ENCODE peak calls at places on chromosomes 2 and 18, in four cellular contexts. M is spleen, C is astrocyte, Z is gastrocnemius medialis. F is an unnamed sample.

GRCh38 chr2:214410918-214411554 is at the start of gene VWC2L:
- DNase-seq in C (peak), Z (peak), M (no peak), F (peak)

GRCh38 chr2:18630101-18630500 is 40.7 kb upstream of the NT5C1B start:
- DNase-seq in Z (no peak), M (no peak), C (peak), F (no peak)

GRCh38 chr18:58288922-58289797 is 245.1 kb downstream of the NEDD4L start:
- DNase-seq in C (peak), Z (peak), M (no peak), F (no peak)

GRCh38 chr2:157281316-157281715 is 23.8 kb downstream of the GALNT5 start:
- DNase-seq in C (no peak), Z (no peak), M (no peak), F (no peak)

GRCh38 chr2:61420986-61421546 is 49.8 kb downstream of the USP34 start:
- DNase-seq in M (no peak), Z (no peak), C (no peak), F (no peak)

GRCh38 chr2:208304695-208305094 is 38.6 kb downstream of the PIKFYVE start:
- DNase-seq in C (no peak), Z (no peak), M (no peak), F (no peak)

GRCh38 chr2:68764041-68764780 is 29.6 kb downstream of the ARHGAP25 start:
- DNase-seq in M (no peak), C (peak), Z (no peak), F (no peak)

GRCh38 chr18:46068763-46069162 is 3.3 kb downstream of the PSTPIP2 start:
- DNase-seq in C (no peak), M (no peak), Z (no peak), F (no peak)

GRCh38 chr2:8644605-8645175 is 37.2 kb upstream of the ID2 start:
- DNase-seq in Z (no peak), C (no peak), M (peak), F (no peak)

GRCh38 chr2:188203756-188204155 is 87.9 kb upstream of the GULP1 start:
- DNase-seq in C (no peak), M (no peak), Z (no peak), F (no peak)

GRCh38 chr2:212939777-212940531 is 211.5 kb downstream of the IKZF2 start:
- DNase-seq in M (no peak), Z (no peak), C (no peak), F (peak)

GRCh38 chr2:218400930-218401833 is 1.5 kb downstream of the CTDSP1 start:
- DNase-seq in C (no peak), Z (no peak), M (peak), F (no peak)

GRCh38 chr2:228700638-228701037 is 519.2 kb upstream of the SPHKAP start:
- DNase-seq in Z (no peak), M (no peak), C (peak), F (no peak)

GRCh38 chr2:201137505-201138400 is 21.8 kb downstream of the CFLAR start:
- DNase-seq in Z (no peak), C (no peak), M (peak), F (no peak)

GRCh38 chr2:99451280-99451679 is 38.5 kb downstream of the REV1 start:
- DNase-seq in Z (no peak), C (no peak), M (no peak), F (no peak)

GRCh38 chr18:62710417-62710816 is 4.9 kb upstream of the PHLPP1 start:
- DNase-seq in Z (no peak), M (no peak), C (peak), F (no peak)

GRCh38 chr2:57080035-57080434 is 896.2 kb downstream of the CCDC85A start:
- DNase-seq in Z (no peak), M (no peak), C (no peak), F (peak)

GRCh38 chr2:238107525-238108422 is 7.6 kb downstream of the ESPNL start:
- DNase-seq in C (no peak), M (peak), Z (no peak), F (no peak)

GRCh38 chr18:3118195-3119010 is 101.4 kb downstream of the MYOM1 start:
- DNase-seq in Z (no peak), C (no peak), M (no peak), F (no peak)

GRCh38 chr2:25557179-25558036 is 116.0 kb downstream of the DTNB start:
- DNase-seq in C (no peak), Z (no peak), M (no peak), F (no peak)
- H3K27ac ChIP-seq in C (no peak), Z (no peak), M (peak), F (no peak)

GRCh38 chr18:9741461-9741820 is 33.3 kb downstream of the RAB31 start:
- DNase-seq in C (no peak), M (peak), Z (no peak), F (no peak)

GRCh38 chr18:9740076-9740475 is 32.0 kb downstream of the RAB31 start:
- DNase-seq in C (no peak), M (no peak), Z (no peak), F (no peak)

GRCh38 chr18:9743200-9744016 is 35.3 kb downstream of the RAB31 start:
- DNase-seq in C (peak), M (peak), Z (no peak), F (peak)

GRCh38 chr18:9741821-9742541 is 33.9 kb downstream of the RAB31 start:
- DNase-seq in Z (no peak), M (peak), C (no peak), F (no peak)

GRCh38 chr18:9742588-9743131 is 34.6 kb downstream of the RAB31 start:
- DNase-seq in C (peak), Z (no peak), M (peak), F (no peak)
- H3K27ac ChIP-seq in C (peak), Z (peak), M (peak), F (peak)

DNA sequence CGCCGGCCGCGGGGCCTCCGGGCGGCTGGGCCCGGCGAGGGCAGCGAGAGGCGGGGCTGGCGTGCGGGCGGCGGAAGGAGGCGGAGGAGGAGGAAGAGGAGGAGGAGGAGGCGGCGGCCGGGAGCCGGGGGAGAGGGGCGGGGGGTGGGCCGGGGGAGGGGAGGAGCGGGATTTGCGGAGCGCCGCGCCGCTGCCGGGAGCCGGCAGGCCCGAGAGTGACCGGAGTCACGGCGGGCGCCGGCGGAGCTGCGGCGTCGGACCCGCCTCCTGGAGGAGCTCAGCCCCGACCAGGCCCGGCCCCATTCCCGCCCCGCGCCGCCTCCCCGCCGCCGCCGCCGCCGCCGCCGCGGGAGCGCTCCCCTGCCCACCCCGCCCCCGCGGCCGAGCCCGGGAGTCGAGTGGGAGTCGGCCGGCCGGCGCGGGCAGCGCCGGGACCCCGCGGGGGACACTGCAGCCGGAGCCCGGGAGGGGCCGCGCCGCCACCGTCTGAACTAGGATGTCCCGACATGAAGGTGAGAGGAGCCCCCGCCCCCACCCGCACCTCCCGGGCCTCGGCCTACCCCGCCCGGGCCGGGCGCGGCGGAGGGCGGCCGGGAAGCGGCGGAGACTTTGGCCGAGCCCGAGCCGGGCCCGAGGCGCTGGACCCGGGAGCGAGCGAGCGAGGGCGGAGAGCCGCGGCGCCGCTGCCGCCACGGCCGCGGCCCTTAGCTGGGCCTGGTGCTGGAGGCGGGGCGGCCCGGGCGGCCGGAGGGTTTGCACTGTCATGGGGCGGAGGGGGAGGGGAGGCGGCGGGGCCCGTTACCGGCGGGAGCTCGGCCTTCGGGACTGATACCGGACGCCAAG is at the start of gene KCMF1:
- DNase-seq in M (peak), Z (peak), C (peak), F (no peak)
- H3K27ac ChIP-seq in M (peak), Z (peak), C (peak), F (peak)

GRCh38 chr2:239354132-239354790 is 46.6 kb downstream of the HDAC4 start:
- DNase-seq in M (no peak), Z (no peak), C (no peak), F (no peak)
- H3K27ac ChIP-seq in M (no peak), Z (no peak), C (no peak), F (no peak)